ENCODE peak calls at places on chromosomes 5 and 9, in nine cellular contexts. F is thoracic aorta, D is heart right ventricle, W is heart left ventricle, Y is fibroblast of the aortic adventitia, X is keratinocyte, B is brain microvascular endothelial cell, M is fibroblast of mammary gland, A is gastrocnemius medialis. Q is an unnamed sample.
A peak's percentile ranks its signal among the peaks of the same experiment; 100 is the strongest.

GRCh38 chr9:92607773-92608172 is 62.2 kb downstream of the IPPK start:
- DNase-seq in M (peak; percentile 91), F (no peak), D (no peak), W (no peak), B (no peak), Y (peak; percentile 78), A (no peak), X (no peak), Q (no peak)

GRCh38 chr5:43192558-43193170 is 639 bp downstream of the NIM1K start:
- DNase-seq in F (no peak), M (peak; percentile 40), B (no peak), Y (peak; percentile 36), W (peak; percentile 70), D (peak; percentile 30), X (no peak), A (peak; percentile 31), Q (no peak)

GRCh38 chr5:6572086-6572824 is 60.6 kb downstream of the NSUN2 start:
- DNase-seq in A (no peak), F (no peak), X (no peak), Y (no peak), B (no peak), D (no peak), M (no peak), W (no peak), Q (peak; percentile 49)

GRCh38 chr9:37209431-37210386 is 89.3 kb downstream of the ZCCHC7 start:
- DNase-seq in W (no peak), X (no peak), A (no peak), F (no peak), Y (no peak), D (no peak), B (no peak), M (peak; percentile 11), Q (no peak)

GRCh38 chr5:41465493-41466171 is 44.8 kb downstream of the PLCXD3 start:
- DNase-seq in D (no peak), M (peak; percentile 58), Y (peak; percentile 20), W (no peak), X (no peak), B (no peak), A (no peak), F (no peak), Q (no peak)

GRCh38 chr5:56908942-56909293 is 478 bp upstream of the SETD9 start:
- DNase-seq in D (peak; percentile 78), W (no peak), Y (no peak), M (no peak), X (no peak), B (peak; percentile 32), F (peak; percentile 13), A (no peak), Q (peak; percentile 90)

GRCh38 chr9:109817846-109818472 is 38.0 kb downstream of the PALM2AKAP2 start:
- DNase-seq in B (peak; percentile 97), W (no peak), X (peak; percentile 78), D (no peak), Y (peak; percentile 98), A (peak; percentile 57), M (peak; percentile 97), F (peak; percentile 65), Q (peak; percentile 93)

GRCh38 chr5:177133845-177134652 is 476 bp downstream of the NSD1 start:
- DNase-seq in W (peak; percentile 76), Y (peak; percentile 37), M (peak; percentile 26), B (no peak), F (no peak), D (peak; percentile 58), A (peak; percentile 19), X (no peak), Q (no peak)

GRCh38 chr9:128203842-128204551 is 818 bp downstream of the DNM1 start:
- DNase-seq in B (no peak), M (no peak), X (no peak), D (peak; percentile 35), Y (peak; percentile 37), W (no peak), F (no peak), A (no peak), Q (no peak)

GRCh38 chr5:54302267-54302687 is 8.1 kb downstream of the ARL15 start:
- DNase-seq in D (no peak), M (peak; percentile 63), Y (peak; percentile 35), W (no peak), F (no peak), X (no peak), A (no peak), B (peak; percentile 24), Q (no peak)

GRCh38 chr5:39399135-39400036 is 25.4 kb downstream of the DAB2 start:
- DNase-seq in X (peak; percentile 54), D (no peak), A (peak; percentile 21), M (peak; percentile 99), Y (peak; percentile 99), W (no peak), B (peak; percentile 92), F (no peak), Q (peak; percentile 71)

DNA sequence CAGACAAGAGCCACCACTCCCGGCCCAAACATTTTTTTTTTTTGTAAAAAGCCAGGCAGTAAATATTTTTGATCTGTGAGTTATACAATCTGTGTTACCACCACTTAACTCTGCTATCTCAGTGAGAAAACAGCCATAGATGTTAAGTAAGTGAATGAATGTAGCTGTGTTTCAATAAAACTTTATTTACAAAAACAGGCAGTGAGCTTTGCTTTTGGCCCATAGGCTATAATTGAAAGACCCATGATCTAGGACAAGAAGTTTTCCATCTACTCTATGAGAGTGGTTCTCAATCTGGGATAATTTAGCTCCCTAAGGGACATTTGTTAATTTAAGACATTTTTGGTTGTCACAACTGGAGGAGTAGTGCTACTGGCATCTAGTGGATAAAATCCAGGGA is 91.0 kb downstream of the TMC1 start:
- DNase-seq in Y (no peak), X (no peak), B (no peak), M (no peak), A (no peak), F (no peak), W (no peak), D (no peak), Q (no peak)
- TF ChIP-seq CTCF in Y (peak; percentile 2), X (no peak), B (no peak), M (peak; percentile 10), A (no peak), F (no peak), W (no peak), D (no peak), Q (no peak)

DNA sequence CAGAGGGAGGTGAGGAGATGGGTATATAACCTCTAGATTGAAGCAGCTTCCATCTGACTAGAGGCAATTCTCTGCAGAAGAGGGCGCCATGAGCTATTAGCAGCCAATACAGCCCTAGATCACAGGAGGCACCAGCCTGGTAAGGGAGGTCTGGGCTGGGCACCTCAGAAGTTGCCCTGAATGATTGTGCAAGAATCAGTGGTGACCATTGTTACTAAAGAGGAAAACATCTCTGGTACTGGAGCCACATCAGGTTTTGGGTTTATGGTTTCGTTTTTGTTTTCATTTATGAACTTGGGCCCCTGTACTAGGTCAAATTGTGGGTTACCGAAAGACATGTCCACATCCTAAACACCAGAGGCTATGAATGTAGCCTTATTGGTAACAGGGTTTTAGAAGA is 342.0 kb downstream of the MLLT3 start:
- DNase-seq in B (no peak), F (no peak), M (no peak), X (no peak), Y (no peak), W (no peak), A (no peak), D (no peak), Q (no peak)
- TF ChIP-seq CTCF in B (peak; percentile 21), F (no peak), M (no peak), X (no peak), Y (no peak), W (no peak), A (no peak), D (no peak), Q (no peak)

GRCh38 chr9:38371495-38371894 is 21.0 kb upstream of the ALDH1B1 start:
- DNase-seq in A (no peak), F (no peak), Y (peak; percentile 25), M (peak; percentile 26), W (no peak), B (no peak), D (no peak), X (no peak), Q (no peak)
- TF ChIP-seq CTCF in A (no peak), F (peak; percentile 44), Y (peak; percentile 24), M (peak; percentile 11), W (no peak), B (peak; percentile 21), D (peak; percentile 5), X (peak; percentile 49), Q (peak; percentile 17)

GRCh38 chr5:7690557-7690956 is 160.4 kb downstream of the CFAP90 start:
- DNase-seq in A (no peak), B (no peak), D (no peak), Y (no peak), W (no peak), F (no peak), X (no peak), M (no peak), Q (no peak)

GRCh38 chr5:7682379-7682778 is 168.6 kb downstream of the CFAP90 start:
- DNase-seq in W (no peak), A (no peak), Y (no peak), D (no peak), F (no peak), X (no peak), B (no peak), M (no peak), Q (no peak)

GRCh38 chr5:7683753-7684152 is 167.2 kb downstream of the CFAP90 start:
- DNase-seq in F (no peak), Y (no peak), W (no peak), D (no peak), B (no peak), A (no peak), M (no peak), X (no peak), Q (no peak)

DNA sequence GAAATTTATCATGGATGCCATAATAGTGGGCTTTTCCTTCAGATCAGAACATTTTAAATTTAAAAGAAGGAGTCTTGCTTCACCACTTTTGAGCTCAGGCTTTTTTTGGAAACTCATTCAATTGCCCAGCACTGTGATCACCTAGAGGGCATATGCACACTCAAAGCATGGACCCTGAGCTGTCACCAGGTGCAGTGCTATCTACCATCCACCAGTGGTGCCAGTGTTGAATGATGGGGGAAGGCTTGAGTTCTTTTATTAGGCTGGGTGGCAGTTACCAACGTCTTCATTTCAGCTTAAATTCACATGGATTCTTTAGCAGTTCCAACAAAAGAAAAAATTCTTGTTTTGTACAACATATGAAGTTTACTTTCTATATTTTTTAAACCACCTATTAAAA is 164.1 kb downstream of the CFAP90 start:
- DNase-seq in F (no peak), W (no peak), D (no peak), X (no peak), B (no peak), M (no peak), A (no peak), Y (no peak), Q (no peak)
- TF ChIP-seq CTCF in F (no peak), W (no peak), D (no peak), X (peak; percentile 17), B (no peak), M (no peak), A (no peak), Y (no peak), Q (no peak)

GRCh38 chr5:162607879-162608278 is 540.3 kb downstream of the GABRG2 start:
- DNase-seq in M (no peak), B (no peak), Y (no peak), A (no peak), D (no peak), F (no peak), W (no peak), X (no peak), Q (no peak)
- TF ChIP-seq CTCF in M (no peak), B (no peak), Y (no peak), A (no peak), D (no peak), F (no peak), W (no peak), X (no peak), Q (no peak)